ENCODE peak calls at places on chromosomes 3 and 15, in four cellular contexts. One of them, this sample, is unnamed.

GRCh38 chr3:127124135-127124534 is 68.8 kb upstream of the PRR23E start:
- DNase-seq in lung: no peak
- DNase-seq in lower lobe of right lung: no peak
- DNase-seq in endothelial cell of umbilical vein: no peak
- DNase-seq in this sample: no peak

GRCh38 chr15:37291920-37292319 is 191.6 kb upstream of the MEIS2 start:
- DNase-seq in lower lobe of right lung: no peak
- DNase-seq in endothelial cell of umbilical vein: no peak
- DNase-seq in lung: no peak
- DNase-seq in this sample: no peak

GRCh38 chr3:56761887-56762605 is 39.7 kb downstream of the ARHGEF3 start:
- DNase-seq in lung: no peak
- DNase-seq in lower lobe of right lung: no peak
- DNase-seq in endothelial cell of umbilical vein: peak
- DNase-seq in this sample: no peak

GRCh38 chr3:114179575-114179974 is 723 bp upstream of the DRD3 start:
- DNase-seq in endothelial cell of umbilical vein: peak
- DNase-seq in lung: no peak
- DNase-seq in lower lobe of right lung: no peak
- DNase-seq in this sample: no peak

GRCh38 chr3:19531426-19531825 is 383.1 kb downstream of the KCNH8 start:
- DNase-seq in endothelial cell of umbilical vein: no peak
- DNase-seq in lower lobe of right lung: no peak
- DNase-seq in lung: no peak
- DNase-seq in this sample: no peak

GRCh38 chr15:40278026-40278425 is 4.8 kb downstream of the ANKRD63 start:
- DNase-seq in lung: no peak
- DNase-seq in endothelial cell of umbilical vein: no peak
- DNase-seq in lower lobe of right lung: no peak
- DNase-seq in this sample: no peak

GRCh38 chr3:16704938-16705337 is 99.7 kb upstream of the DAZL start:
- DNase-seq in lung: no peak
- DNase-seq in lower lobe of right lung: no peak
- DNase-seq in endothelial cell of umbilical vein: no peak
- DNase-seq in this sample: no peak

GRCh38 chr3:32420138-32420981 is 28.7 kb downstream of the CMTM7 start:
- DNase-seq in lung: no peak
- DNase-seq in lower lobe of right lung: no peak
- DNase-seq in endothelial cell of umbilical vein: peak
- DNase-seq in this sample: no peak

GRCh38 chr3:70811880-70812279 is 499.4 kb upstream of the MDFIC2 start:
- DNase-seq in lung: no peak
- DNase-seq in endothelial cell of umbilical vein: no peak
- DNase-seq in lower lobe of right lung: no peak
- DNase-seq in this sample: no peak

GRCh38 chr15:70584838-70585706 is 178.3 kb downstream of the UACA start:
- DNase-seq in lung: no peak
- DNase-seq in lower lobe of right lung: no peak
- DNase-seq in endothelial cell of umbilical vein: no peak
- DNase-seq in this sample: no peak

GRCh38 chr3:141279074-141279945 is 47.7 kb downstream of the PXYLP1 start:
- DNase-seq in lower lobe of right lung: no peak
- DNase-seq in endothelial cell of umbilical vein: no peak
- DNase-seq in lung: no peak
- DNase-seq in this sample: peak

GRCh38 chr3:182028081-182028480 is 316.4 kb downstream of the SOX2 start:
- DNase-seq in endothelial cell of umbilical vein: no peak
- DNase-seq in lower lobe of right lung: no peak
- DNase-seq in lung: no peak
- DNase-seq in this sample: no peak

GRCh38 chr15:86624261-86625036 is 544.8 kb downstream of the AGBL1 start:
- DNase-seq in endothelial cell of umbilical vein: peak
- DNase-seq in lower lobe of right lung: peak
- DNase-seq in lung: peak
- DNase-seq in this sample: peak

GRCh38 chr3:149340310-149340933 is 7.0 kb upstream of the TM4SF18 start:
- DNase-seq in lung: no peak
- DNase-seq in endothelial cell of umbilical vein: peak
- DNase-seq in lower lobe of right lung: no peak
- DNase-seq in this sample: no peak

GRCh38 chr3:188076176-188076575 is 77.8 kb upstream of the LPP start:
- DNase-seq in lung: no peak
- DNase-seq in endothelial cell of umbilical vein: no peak
- DNase-seq in lower lobe of right lung: no peak
- DNase-seq in this sample: no peak

GRCh38 chr15:78104566-78105500 is 12.5 kb downstream of the SH2D7 start:
- DNase-seq in lung: no peak
- DNase-seq in endothelial cell of umbilical vein: no peak
- DNase-seq in lower lobe of right lung: no peak
- DNase-seq in this sample: no peak

GRCh38 chr3:148178508-148178907 is 519.2 kb upstream of the AGTR1 start:
- DNase-seq in lung: no peak
- DNase-seq in lower lobe of right lung: no peak
- DNase-seq in endothelial cell of umbilical vein: peak
- DNase-seq in this sample: no peak

DNA sequence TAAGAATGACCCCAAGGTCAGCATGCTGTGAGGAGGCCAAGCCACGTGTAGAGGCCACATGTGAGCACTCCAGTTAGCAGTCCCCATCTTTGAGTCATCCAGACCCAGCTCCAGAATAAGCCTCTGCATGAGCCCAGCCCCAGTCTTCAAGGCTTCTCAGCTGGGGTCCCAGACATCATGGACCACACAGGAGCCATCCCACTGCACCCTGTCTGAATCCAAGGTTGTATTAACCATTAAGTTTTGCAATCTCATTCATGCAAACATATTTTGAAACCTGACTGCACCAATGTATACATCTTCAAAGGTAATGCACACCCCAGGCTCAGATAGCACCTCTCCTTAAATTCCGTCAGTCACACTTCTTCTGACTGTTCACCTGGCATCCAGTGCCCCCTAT is 249.1 kb upstream of the CHRNA7 start:
- DNase-seq in lung: no peak
- DNase-seq in endothelial cell of umbilical vein: no peak
- DNase-seq in lower lobe of right lung: no peak
- DNase-seq in this sample: no peak
- TF ChIP-seq CTCF in lung: no peak
- TF ChIP-seq CTCF in endothelial cell of umbilical vein: no peak
- TF ChIP-seq CTCF in lower lobe of right lung: no peak
- TF ChIP-seq CTCF in this sample: no peak

DNA sequence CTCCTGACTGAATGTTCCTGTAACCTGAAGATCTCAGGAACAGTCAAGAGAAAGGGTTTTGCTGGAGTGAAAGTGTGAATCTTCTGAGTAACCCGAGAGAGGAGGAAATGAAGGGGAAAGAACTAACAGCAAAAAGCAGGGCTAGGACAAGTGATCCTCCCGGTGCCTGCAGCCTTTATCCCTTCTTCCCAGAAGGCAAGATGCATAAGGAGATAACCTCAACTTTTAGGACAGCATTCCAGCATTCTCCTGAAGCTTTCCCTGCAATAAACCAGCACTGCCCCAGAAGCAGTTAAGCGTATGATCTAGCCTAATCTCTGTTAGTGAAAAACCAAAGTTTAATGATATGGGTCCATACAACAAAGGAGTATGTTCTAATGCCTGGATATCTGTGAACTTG is 298.8 kb downstream of the MEX3B start:
- DNase-seq in lung: no peak
- DNase-seq in lower lobe of right lung: no peak
- DNase-seq in endothelial cell of umbilical vein: no peak
- DNase-seq in this sample: no peak
- TF ChIP-seq CTCF in lung: no peak
- TF ChIP-seq CTCF in lower lobe of right lung: no peak
- TF ChIP-seq CTCF in endothelial cell of umbilical vein: no peak
- TF ChIP-seq CTCF in this sample: no peak

DNA sequence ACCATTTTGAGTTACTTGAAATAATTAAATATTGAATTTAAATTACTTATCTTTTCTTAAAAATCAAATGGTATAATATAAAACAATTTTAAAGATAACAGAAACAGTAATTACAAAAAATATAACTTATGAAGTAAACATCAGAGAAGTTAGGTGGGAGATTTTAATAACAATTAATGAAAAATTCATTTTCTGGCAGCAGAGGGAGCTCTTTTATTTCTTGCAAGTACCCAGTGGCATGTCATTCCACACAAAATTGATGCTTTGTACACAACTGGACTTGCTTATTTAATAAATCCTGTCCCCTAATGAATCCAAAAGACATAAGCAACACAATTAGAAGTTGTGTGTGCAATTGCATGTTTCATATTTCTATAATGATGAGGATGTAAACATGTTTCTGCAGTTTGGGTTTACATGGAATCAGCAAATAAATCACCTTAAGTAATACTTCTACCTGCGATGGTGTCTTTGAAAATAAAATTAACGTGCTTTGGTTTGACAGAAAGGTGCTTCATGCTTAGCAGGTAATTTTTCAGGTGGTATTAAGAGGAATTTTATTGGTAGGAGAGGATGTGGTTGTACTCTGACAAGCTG is 861.3 kb downstream of the ZPLD1 start:
- DNase-seq in lung: no peak
- DNase-seq in endothelial cell of umbilical vein: no peak
- DNase-seq in lower lobe of right lung: no peak
- DNase-seq in this sample: no peak
- TF ChIP-seq CTCF in lung: no peak
- TF ChIP-seq CTCF in endothelial cell of umbilical vein: no peak
- TF ChIP-seq CTCF in lower lobe of right lung: no peak
- TF ChIP-seq CTCF in this sample: no peak

DNA sequence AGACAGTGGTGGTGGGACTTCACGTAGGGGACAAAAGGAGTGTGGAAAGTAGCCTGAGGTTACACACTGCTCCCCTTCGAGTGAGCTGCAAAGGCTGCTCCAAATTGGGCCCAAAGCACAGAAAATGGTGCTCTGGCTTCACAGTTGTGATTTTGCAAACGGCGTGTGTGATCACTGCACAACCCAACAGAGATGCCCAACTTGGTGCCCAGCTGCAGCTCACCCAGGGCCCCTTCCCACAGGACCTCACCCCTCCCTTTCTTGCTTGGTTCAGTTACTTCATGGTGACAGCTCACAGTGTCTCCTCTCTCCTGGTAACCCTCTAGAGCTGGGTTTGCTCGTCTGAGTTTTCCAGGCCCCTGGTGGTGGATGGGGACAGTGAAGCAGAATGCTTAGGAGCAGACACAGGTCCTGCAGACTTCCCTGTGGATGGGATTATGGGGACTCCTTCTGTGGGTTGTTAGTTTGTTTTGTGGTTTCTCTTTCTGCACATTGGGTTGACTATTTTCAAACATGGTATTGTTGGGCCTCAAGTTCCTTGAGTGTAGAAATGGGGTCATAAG is 98.3 kb downstream of the TOP2B start:
- DNase-seq in endothelial cell of umbilical vein: no peak
- DNase-seq in lung: no peak
- DNase-seq in lower lobe of right lung: no peak
- DNase-seq in this sample: no peak
- TF ChIP-seq CTCF in endothelial cell of umbilical vein: peak
- TF ChIP-seq CTCF in lung: no peak
- TF ChIP-seq CTCF in lower lobe of right lung: no peak
- TF ChIP-seq CTCF in this sample: no peak

DNA sequence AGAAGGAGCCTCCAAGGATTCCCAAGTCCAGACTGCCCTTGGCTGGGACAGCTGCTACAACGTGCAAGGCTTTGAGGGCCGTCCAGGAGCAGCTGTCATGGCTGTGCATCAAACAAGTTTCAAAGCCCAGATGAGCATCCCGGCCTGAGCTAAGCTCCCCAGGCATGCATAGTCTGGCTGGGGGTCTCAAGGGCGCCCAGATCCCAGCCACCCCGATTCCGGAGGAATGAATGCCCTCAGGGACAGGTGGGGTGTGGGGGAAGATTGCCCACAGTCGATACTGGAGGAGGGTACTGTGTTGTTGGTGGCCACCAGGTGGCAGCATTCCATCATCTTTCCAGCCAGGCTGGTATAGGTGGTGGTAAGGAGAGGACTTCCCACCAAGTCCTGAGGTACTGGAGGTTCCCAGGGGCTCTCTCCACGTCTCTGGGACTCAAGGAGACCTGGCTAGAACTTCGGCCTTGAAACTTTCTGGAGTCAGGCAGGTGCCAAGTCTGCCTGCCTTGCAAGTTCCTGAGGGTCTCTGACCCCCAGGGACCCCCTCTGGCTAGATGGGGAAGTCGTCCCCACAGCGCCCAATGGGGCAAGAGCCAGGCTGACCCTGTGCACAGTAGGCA is 32.8 kb downstream of the RBM5 start:
- DNase-seq in lung: peak
- DNase-seq in lower lobe of right lung: peak
- DNase-seq in endothelial cell of umbilical vein: peak
- DNase-seq in this sample: no peak
- TF ChIP-seq CTCF in lung: peak
- TF ChIP-seq CTCF in lower lobe of right lung: peak
- TF ChIP-seq CTCF in endothelial cell of umbilical vein: peak
- TF ChIP-seq CTCF in this sample: peak

GRCh38 chr3:41893977-41894376 is 67.9 kb downstream of the ULK4 start:
- DNase-seq in endothelial cell of umbilical vein: peak
- DNase-seq in lung: no peak
- DNase-seq in lower lobe of right lung: no peak
- DNase-seq in this sample: no peak
- TF ChIP-seq CTCF in endothelial cell of umbilical vein: peak
- TF ChIP-seq CTCF in lung: peak
- TF ChIP-seq CTCF in lower lobe of right lung: peak
- TF ChIP-seq CTCF in this sample: peak

This sample was measured in coronary artery.